ENCODE peak calls at places on chromosomes 1 and 21, in six cellular contexts. B, R, W, U, X and F are unnamed samples.
A peak's percentile ranks its signal among the peaks of the same experiment; 100 is the strongest.

GRCh38 chr1:192610114-192610958 is 25.6 kb upstream of the RGS13 start:
- DNase-seq in W (peak; percentile 61), U (no peak), R (no peak), X (no peak), B (no peak), F (no peak)

GRCh38 chr1:27363766-27364695 is 2.7 kb downstream of the MAP3K6 start:
- DNase-seq in X (no peak), B (no peak), W (no peak), U (no peak), R (no peak), F (no peak)

GRCh38 chr21:35189077-35189863 is 140.2 kb upstream of the RUNX1 start:
- DNase-seq in U (peak; percentile 65), X (no peak), R (peak; percentile 7), W (no peak), B (peak; percentile 68), F (no peak)

GRCh38 chr1:247357781-247358211 is 26.1 kb upstream of the ZNF496 start:
- DNase-seq in R (no peak), B (peak; percentile 77), W (no peak), U (peak; percentile 44), X (no peak), F (no peak)

GRCh38 chr21:26148071-26148470 is 22.5 kb downstream of the APP start:
- DNase-seq in R (no peak), X (no peak), W (no peak), B (no peak), U (no peak), F (no peak)

GRCh38 chr1:119541389-119541788 is 34.4 kb downstream of the HSD3B1 start:
- DNase-seq in R (no peak), B (no peak), W (no peak), U (no peak), X (no peak), F (no peak)

GRCh38 chr1:161749509-161750407 is at the start of gene DUSP12:
- DNase-seq in B (no peak), X (peak; percentile 93), R (peak; percentile 93), U (peak; percentile 93), W (peak; percentile 98), F (peak; percentile 91)

GRCh38 chr1:236686815-236687160 is 489 bp downstream of the ACTN2 start:
- DNase-seq in R (peak; percentile 25), X (no peak), B (no peak), W (no peak), U (no peak), F (no peak)

GRCh38 chr1:31504001-31504400 is 72.3 kb upstream of the TINAGL1 start:
- DNase-seq in X (no peak), W (no peak), B (no peak), U (no peak), R (no peak), F (no peak)

GRCh38 chr1:225919906-225920305 is 4.1 kb downstream of the PYCR2 start:
- DNase-seq in B (peak; percentile 17), X (peak; percentile 66), R (peak; percentile 94), W (no peak), U (no peak), F (no peak)

GRCh38 chr1:22717038-22717758 is 6.6 kb downstream of the EPHB2 start:
- DNase-seq in B (no peak), X (peak; percentile 79), W (no peak), U (no peak), R (peak; percentile 66), F (peak; percentile 74)

GRCh38 chr21:36482673-36483072 is 2.8 kb upstream of the CLDN14 start:
- DNase-seq in U (no peak), B (no peak), R (no peak), X (no peak), W (no peak), F (no peak)

GRCh38 chr1:226642421-226642820 is 93.9 kb downstream of the STUM start:
- DNase-seq in X (no peak), U (peak; percentile 14), B (no peak), R (no peak), W (no peak), F (no peak)

GRCh38 chr1:15344800-15345710 is 64.6 kb upstream of the EFHD2 start:
- DNase-seq in X (no peak), U (no peak), B (no peak), R (no peak), W (peak; percentile 83), F (no peak)

GRCh38 chr1:229334716-229335115 is 8.1 kb downstream of the CCSAP start:
- DNase-seq in R (no peak), U (no peak), B (no peak), X (no peak), W (no peak), F (no peak)

GRCh38 chr1:151832318-151832984 is 849 bp upstream of the RORC start:
- DNase-seq in B (no peak), R (peak; percentile 100), W (no peak), U (peak; percentile 34), X (peak; percentile 87), F (peak; percentile 92)

GRCh38 chr1:202126426-202126825 is 3.7 kb downstream of the GPR37L1 start:
- DNase-seq in U (no peak), R (no peak), B (no peak), X (no peak), W (no peak), F (no peak)

GRCh38 chr1:19384113-19384512 is 72.0 kb downstream of the SLC66A1 start:
- DNase-seq in X (peak; percentile 58), U (peak; percentile 82), R (peak; percentile 47), B (no peak), W (no peak), F (no peak)

GRCh38 chr21:43916691-43917514 is 51.9 kb downstream of the AGPAT3 start:
- DNase-seq in W (peak; percentile 79), U (no peak), X (no peak), B (peak; percentile 71), R (no peak), F (peak; percentile 61)

GRCh38 chr1:40782371-40782956 is 1.1 kb upstream of the KCNQ4 start:
- DNase-seq in B (no peak), R (peak; percentile 33), U (no peak), X (peak; percentile 60), W (no peak), F (no peak)

GRCh38 chr1:12177156-12177998 is 10.6 kb downstream of the TNFRSF1B start:
- DNase-seq in X (no peak), R (no peak), W (no peak), B (no peak), U (no peak), F (no peak)

GRCh38 chr1:193059282-193060225 is at the start of the genes RO60 and UCHL5:
- DNase-seq in U (peak; percentile 96), B (peak; percentile 93), R (peak; percentile 97), W (peak; percentile 99), X (peak; percentile 97), F (peak; percentile 96)

DNA sequence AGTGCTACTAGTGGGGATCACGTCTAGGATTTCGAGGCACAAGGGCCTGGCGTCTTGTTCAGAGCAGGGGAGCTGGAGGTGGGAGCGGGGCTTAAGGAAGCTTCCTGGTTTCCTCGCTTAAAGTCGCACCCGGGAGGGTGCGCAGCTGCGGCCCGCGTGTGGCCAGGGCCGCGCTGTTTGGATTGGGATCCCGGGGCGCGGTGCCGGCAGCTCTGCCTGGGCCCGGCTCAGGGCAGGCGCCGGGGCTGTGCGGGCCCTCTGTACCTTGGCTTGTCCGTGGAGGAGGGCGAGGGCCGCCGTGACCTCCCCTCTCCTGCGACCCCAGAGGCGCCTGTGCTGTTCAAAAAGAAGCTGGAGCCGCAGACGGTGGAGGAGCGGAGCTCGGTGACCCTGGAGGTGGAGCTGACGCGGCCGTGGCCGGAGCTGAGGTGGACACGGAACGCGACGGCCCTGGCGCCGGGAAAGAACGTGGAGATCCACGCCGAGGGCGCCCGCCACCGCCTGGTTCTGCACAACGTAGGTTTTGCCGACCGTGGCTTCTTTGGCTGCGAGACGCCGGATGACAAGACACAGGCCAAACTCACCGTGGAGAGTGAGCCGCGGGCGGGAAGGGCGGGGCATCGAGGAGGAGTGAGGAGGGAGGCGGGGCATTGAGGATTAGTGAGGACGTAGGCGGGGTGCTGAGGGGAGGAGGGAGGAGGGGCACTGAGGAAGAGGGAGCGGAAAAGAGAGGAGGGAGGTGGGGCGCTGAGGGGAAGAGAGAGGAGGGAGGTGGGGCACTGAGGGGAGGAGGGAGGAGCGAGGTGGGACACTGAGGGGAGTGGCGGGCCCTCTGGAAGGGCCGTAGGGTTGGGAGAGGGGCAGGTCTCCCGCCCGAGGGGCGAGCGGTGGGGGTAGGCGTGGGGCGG is 67.8 kb downstream of the OBSCN start:
- DNase-seq in X (peak; percentile 93), U (peak; percentile 91), B (peak; percentile 37), R (peak; percentile 89), W (peak; percentile 79), F (peak; percentile 97)
- TF ChIP-seq POLR2A in X (no peak), U (no peak), B (no peak), R (peak; percentile 18), W (no peak), F (peak; percentile 18)

DNA sequence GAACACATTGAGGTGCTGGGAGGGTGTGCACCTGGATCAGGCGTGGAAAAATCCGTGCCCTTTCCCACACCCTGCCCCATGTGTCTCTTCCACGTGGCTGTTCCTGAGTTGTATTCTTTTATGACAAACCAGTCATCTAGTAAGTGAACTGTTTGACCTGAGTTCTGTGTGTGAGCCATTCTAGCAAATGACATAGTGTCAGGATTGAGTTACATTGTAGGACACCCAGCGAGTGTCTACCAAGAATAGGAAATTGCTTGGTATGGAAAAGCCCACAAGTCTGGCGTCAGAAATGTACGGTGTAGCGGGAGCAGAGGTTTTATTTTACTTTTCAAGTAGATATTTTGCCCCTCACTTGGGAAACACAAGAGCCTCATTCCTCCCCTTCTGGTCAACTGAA is 1.2 kb upstream of the MRAP start:
- DNase-seq in B (no peak), R (no peak), W (no peak), X (no peak), U (no peak), F (no peak)
- H3K4me3 ChIP-seq in B (no peak overlapping the region), R (no peak overlapping the region), W (no peak overlapping the region), X (no peak overlapping the region), U (no peak overlapping the region), F (no peak overlapping the region)

GRCh38 chr21:33948096-33948950 is 32.7 kb upstream of the ATP5PO start:
- DNase-seq in X (peak; percentile 77), U (peak; percentile 40), R (peak; percentile 67), B (peak; percentile 89), W (peak; percentile 86), F (peak; percentile 92)

GRCh38 chr21:33948951-33949444 is 33.4 kb upstream of the ATP5PO start:
- DNase-seq in W (no peak), R (no peak), B (no peak), U (no peak), X (no peak), F (no peak)

GRCh38 chr21:33949516-33950424 is 34.2 kb upstream of the ATP5PO start:
- DNase-seq in B (peak; percentile 76), R (no peak), X (no peak), W (peak; percentile 15), U (no peak), F (no peak)

GRCh38 chr21:33945652-33946270 is 30.2 kb upstream of the ATP5PO start:
- DNase-seq in W (no peak), U (no peak), B (no peak), X (no peak), R (no peak), F (no peak)

GRCh38 chr21:33947451-33948095 is 32.0 kb upstream of the ATP5PO start:
- DNase-seq in R (peak; percentile 74), B (peak; percentile 83), X (peak; percentile 83), W (peak; percentile 93), U (peak; percentile 76), F (peak; percentile 92)
- TF ChIP-seq POLR2A in R (peak; percentile 11), B (no peak), X (no peak), W (no peak), U (no peak), F (no peak)

DNA sequence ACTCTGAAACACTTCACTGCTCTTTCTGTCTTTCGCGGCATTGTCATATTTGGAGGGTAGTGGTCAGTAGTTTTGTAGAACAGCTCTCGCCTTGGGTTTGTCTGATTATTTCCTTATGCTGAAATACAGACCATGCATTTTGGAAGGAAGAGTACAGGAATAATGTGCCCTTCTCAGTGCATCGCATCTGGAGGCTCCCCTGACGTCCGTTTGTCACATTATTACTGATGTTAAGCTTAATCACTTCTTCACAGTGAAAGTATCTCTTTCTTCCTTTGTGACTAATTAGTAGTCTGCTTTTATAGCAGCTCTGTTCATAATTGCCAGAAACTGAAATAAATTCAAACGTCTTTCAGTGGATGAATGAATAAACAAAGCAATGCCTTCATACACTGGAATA is 85.7 kb upstream of the CXADR start:
- DNase-seq in U (no peak), R (no peak), X (no peak), W (no peak), B (no peak), F (no peak)
- H3K4me3 ChIP-seq in U (no peak overlapping the region), R (no peak overlapping the region), X (no peak overlapping the region), W (no peak overlapping the region), B (no peak overlapping the region), F (no peak overlapping the region)